ENCODE peak calls at places on chromosomes 16 and 17, in four cellular contexts. One of them, this sample, is unnamed.

GRCh38 chr16:49884033-49884707 is 28.3 kb upstream of the ZNF423 start:
- DNase-seq in cardiac fibroblast: no peak
- DNase-seq in retinal pigment epithelial cell: no peak
- DNase-seq in heart right ventricle: no peak
- DNase-seq in this sample: no peak

GRCh38 chr17:21119247-21119944 is 7.4 kb upstream of the DHRS7B start:
- DNase-seq in cardiac fibroblast: peak
- DNase-seq in retinal pigment epithelial cell: no peak
- DNase-seq in heart right ventricle: peak
- DNase-seq in this sample: peak

GRCh38 chr16:50308237-50308965 is 42.0 kb downstream of the ADCY7 start:
- DNase-seq in cardiac fibroblast: no peak
- DNase-seq in retinal pigment epithelial cell: no peak
- DNase-seq in heart right ventricle: no peak
- DNase-seq in this sample: no peak

GRCh38 chr16:62872339-62872738 is 836.1 kb upstream of the CDH8 start:
- DNase-seq in cardiac fibroblast: no peak
- DNase-seq in retinal pigment epithelial cell: no peak
- DNase-seq in heart right ventricle: no peak
- DNase-seq in this sample: no peak

GRCh38 chr16:80122155-80122554 is 418.6 kb upstream of the DYNLRB2 start:
- DNase-seq in cardiac fibroblast: no peak
- DNase-seq in retinal pigment epithelial cell: peak
- DNase-seq in heart right ventricle: peak
- DNase-seq in this sample: no peak

GRCh38 chr17:39118674-39119419 is 32.6 kb downstream of the PLXDC1 start:
- DNase-seq in cardiac fibroblast: no peak
- DNase-seq in retinal pigment epithelial cell: no peak
- DNase-seq in heart right ventricle: no peak
- DNase-seq in this sample: no peak

GRCh38 chr16:61128545-61129323 is 907.5 kb downstream of the CDH8 start:
- DNase-seq in cardiac fibroblast: no peak
- DNase-seq in retinal pigment epithelial cell: no peak
- DNase-seq in heart right ventricle: peak
- DNase-seq in this sample: no peak

GRCh38 chr16:19338335-19338734 is 52.8 kb downstream of the CLEC19A start:
- DNase-seq in cardiac fibroblast: no peak
- DNase-seq in retinal pigment epithelial cell: no peak
- DNase-seq in heart right ventricle: no peak
- DNase-seq in this sample: no peak

GRCh38 chr16:28085376-28086171 is 22.1 kb upstream of the GSG1L start:
- DNase-seq in cardiac fibroblast: no peak
- DNase-seq in retinal pigment epithelial cell: no peak
- DNase-seq in heart right ventricle: no peak
- DNase-seq in this sample: no peak

GRCh38 chr16:5374184-5374583 is 276.6 kb upstream of the EEF2KMT start:
- DNase-seq in cardiac fibroblast: no peak
- DNase-seq in retinal pigment epithelial cell: no peak
- DNase-seq in heart right ventricle: no peak
- DNase-seq in this sample: no peak

GRCh38 chr16:65121870-65122723 is at the start of gene CDH11:
- DNase-seq in cardiac fibroblast: peak
- DNase-seq in retinal pigment epithelial cell: no peak
- DNase-seq in heart right ventricle: peak
- DNase-seq in this sample: peak

GRCh38 chr17:77959216-77959925 is 868 bp downstream of the TNRC6C start:
- DNase-seq in cardiac fibroblast: peak
- DNase-seq in retinal pigment epithelial cell: no peak
- DNase-seq in heart right ventricle: peak
- DNase-seq in this sample: peak

GRCh38 chr17:29589524-29590260 is at the start of gene GIT1:
- DNase-seq in cardiac fibroblast: peak
- DNase-seq in retinal pigment epithelial cell: no peak
- DNase-seq in heart right ventricle: peak
- DNase-seq in this sample: peak

GRCh38 chr16:88585269-88585668 is 15.1 kb downstream of the ZC3H18 start:
- DNase-seq in cardiac fibroblast: no peak
- DNase-seq in retinal pigment epithelial cell: no peak
- DNase-seq in heart right ventricle: no peak
- DNase-seq in this sample: no peak

GRCh38 chr17:7561589-7562207 is at the start of gene SENP3:
- DNase-seq in cardiac fibroblast: peak
- DNase-seq in retinal pigment epithelial cell: peak
- DNase-seq in heart right ventricle: peak
- DNase-seq in this sample: peak

GRCh38 chr17:7559307-7560171 is 989 bp downstream of the TNFSF13 start:
- DNase-seq in cardiac fibroblast: no peak
- DNase-seq in retinal pigment epithelial cell: no peak
- DNase-seq in heart right ventricle: no peak
- DNase-seq in this sample: no peak

GRCh38 chr17:7561028-7561575 is 617 bp upstream of the SENP3 start:
- DNase-seq in cardiac fibroblast: peak
- DNase-seq in retinal pigment epithelial cell: peak
- DNase-seq in heart right ventricle: peak
- DNase-seq in this sample: peak

GRCh38 chr17:7558544-7559306 is at the start of gene TNFSF13:
- DNase-seq in cardiac fibroblast: no peak
- DNase-seq in retinal pigment epithelial cell: no peak
- DNase-seq in heart right ventricle: peak
- DNase-seq in this sample: no peak

GRCh38 chr17:7560172-7561027 is 1.3 kb upstream of the SENP3 start:
- DNase-seq in cardiac fibroblast: peak
- DNase-seq in retinal pigment epithelial cell: no peak
- DNase-seq in heart right ventricle: peak
- DNase-seq in this sample: peak
- TF ChIP-seq CTCF in cardiac fibroblast: peak
- TF ChIP-seq CTCF in retinal pigment epithelial cell: peak
- TF ChIP-seq CTCF in heart right ventricle: peak
- TF ChIP-seq CTCF in this sample: peak

GRCh38 chr16:85885537-85885936 is 13.4 kb upstream of the IRF8 start:
- DNase-seq in cardiac fibroblast: no peak
- DNase-seq in retinal pigment epithelial cell: no peak
- DNase-seq in heart right ventricle: no peak
- DNase-seq in this sample: no peak
- TF ChIP-seq CTCF in cardiac fibroblast: no peak
- TF ChIP-seq CTCF in retinal pigment epithelial cell: no peak
- TF ChIP-seq CTCF in heart right ventricle: no peak
- TF ChIP-seq CTCF in this sample: no peak

GRCh38 chr17:74780443-74781238 is 4.5 kb upstream of the NAT9 start:
- DNase-seq in cardiac fibroblast: no peak
- DNase-seq in retinal pigment epithelial cell: no peak
- DNase-seq in heart right ventricle: no peak
- DNase-seq in this sample: no peak
- TF ChIP-seq CTCF in cardiac fibroblast: no peak
- TF ChIP-seq CTCF in retinal pigment epithelial cell: peak
- TF ChIP-seq CTCF in heart right ventricle: no peak
- TF ChIP-seq CTCF in this sample: peak

GRCh38 chr16:3017262-3017805 is 649 bp downstream of the CLDN6 start:
- DNase-seq in cardiac fibroblast: no peak
- DNase-seq in retinal pigment epithelial cell: no peak
- DNase-seq in heart right ventricle: no peak
- DNase-seq in this sample: no peak

GRCh38 chr16:3019594-3020246 is 448 bp upstream of the TNFRSF12A start:
- DNase-seq in cardiac fibroblast: no peak
- DNase-seq in retinal pigment epithelial cell: peak
- DNase-seq in heart right ventricle: no peak
- DNase-seq in this sample: no peak

GRCh38 chr16:3020247-3020603 is at the start of gene TNFRSF12A:
- DNase-seq in cardiac fibroblast: peak
- DNase-seq in retinal pigment epithelial cell: no peak
- DNase-seq in heart right ventricle: peak
- DNase-seq in this sample: peak

GRCh38 chr16:3015865-3016521 is 2.0 kb downstream of the CLDN6 start:
- DNase-seq in cardiac fibroblast: no peak
- DNase-seq in retinal pigment epithelial cell: no peak
- DNase-seq in heart right ventricle: no peak
- DNase-seq in this sample: no peak

DNA sequence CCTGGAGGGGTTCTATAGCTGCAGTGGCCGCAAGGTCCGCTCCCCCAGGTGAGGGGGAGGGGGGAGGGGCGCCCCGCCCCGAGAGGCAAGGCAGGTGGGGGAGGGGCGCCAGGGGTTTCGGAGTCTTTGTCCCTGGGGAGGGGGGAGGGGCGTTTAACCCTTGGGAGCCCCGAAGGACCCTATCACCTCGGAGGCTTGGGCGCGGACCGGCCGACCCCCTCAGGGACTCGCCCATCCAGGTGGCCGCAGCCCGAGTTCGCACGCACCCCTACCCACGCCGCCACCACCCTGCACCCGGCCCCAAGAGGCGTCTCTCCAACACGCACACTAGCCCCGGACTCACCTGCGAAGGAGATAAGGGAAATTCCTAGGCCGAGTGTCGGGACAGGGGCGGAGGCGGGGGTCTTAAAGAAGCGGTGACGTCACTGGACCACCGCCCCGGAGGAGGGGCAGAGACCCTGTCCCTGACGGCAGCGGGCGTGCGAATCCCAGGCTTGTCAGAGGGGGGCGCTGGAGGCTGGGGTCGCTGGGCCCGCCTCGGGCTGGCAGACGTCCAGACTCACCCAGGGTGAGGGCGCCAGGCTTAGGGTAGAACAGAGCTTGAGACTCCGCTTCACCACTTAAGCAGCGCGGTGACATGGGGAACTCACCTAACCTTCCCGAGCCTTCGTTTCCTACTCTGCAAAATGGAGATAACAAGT is at the start of gene CLDN6:
- DNase-seq in cardiac fibroblast: no peak
- DNase-seq in retinal pigment epithelial cell: peak
- DNase-seq in heart right ventricle: no peak
- DNase-seq in this sample: peak
- TF ChIP-seq CTCF in cardiac fibroblast: peak
- TF ChIP-seq CTCF in retinal pigment epithelial cell: peak
- TF ChIP-seq CTCF in heart right ventricle: no peak
- TF ChIP-seq CTCF in this sample: peak

GRCh38 chr17:32941419-32942032 is 13.6 kb downstream of the TMEM98 start:
- DNase-seq in cardiac fibroblast: no peak
- DNase-seq in retinal pigment epithelial cell: no peak
- DNase-seq in heart right ventricle: no peak
- DNase-seq in this sample: no peak
- TF ChIP-seq CTCF in cardiac fibroblast: peak
- TF ChIP-seq CTCF in retinal pigment epithelial cell: peak
- TF ChIP-seq CTCF in heart right ventricle: no peak
- TF ChIP-seq CTCF in this sample: peak